ENCODE peak calls at places on chromosomes 11 and 22, in seven cellular contexts. M is GM19239, P is nephron progenitor cell, R is NCI-H1105, J is hypothalamus, O is heart left ventricle, K is IMR-90. N is an unnamed sample.

GRCh38 chr22:35728639-35729308 is 11.1 kb downstream of the APOL5 start:
- DNase-seq in M (no peak), P (no peak), R (peak), J (no peak), O (no peak), K (no peak), N (no peak)

GRCh38 chr22:30424471-30425326 is 869 bp upstream of the MTFP1 start:
- DNase-seq in M (no peak), P (no peak), R (no peak), J (no peak), O (no peak), K (peak), N (no peak)

GRCh38 chr11:29962243-29962642 is 54.6 kb downstream of the KCNA4 start:
- DNase-seq in M (no peak), P (peak), R (no peak), J (no peak), O (no peak), K (no peak), N (no peak)

GRCh38 chr11:67276821-67277230 is 10.6 kb downstream of the GRK2 start:
- DNase-seq in M (no peak), P (peak), R (no peak), J (no peak), O (peak), K (peak), N (peak)

GRCh38 chr11:20000393-20001134 is 159.7 kb downstream of the DBX1 start:
- DNase-seq in M (no peak), P (peak), R (no peak), J (no peak), O (peak), K (no peak), N (no peak)

GRCh38 chr11:126914941-126915340 is 85.6 kb downstream of the KIRREL3 start:
- DNase-seq in M (no peak), P (no peak), R (no peak), J (no peak), O (no peak), K (peak), N (peak)

GRCh38 chr11:123211134-123211879 is 16.3 kb upstream of the CLMP start:
- DNase-seq in M (no peak), P (no peak), R (no peak), J (no peak), O (no peak), K (no peak), N (no peak)

GRCh38 chr22:29117799-29118477 is 45.1 kb downstream of the KREMEN1 start:
- DNase-seq in M (no peak), P (no peak), R (no peak), J (no peak), O (no peak), K (peak), N (no peak)

GRCh38 chr11:31254411-31254810 is 115.1 kb downstream of the DCDC1 start:
- DNase-seq in M (no peak), P (no peak), R (no peak), J (no peak), O (no peak), K (no peak), N (no peak)

GRCh38 chr11:135036488-135037297 is 624.7 kb upstream of the B3GAT1 start:
- DNase-seq in M (no peak), P (no peak), R (peak), J (no peak), O (no peak), K (no peak), N (no peak)

GRCh38 chr11:10118830-10119229 is 175.2 kb downstream of the SBF2 start:
- DNase-seq in M (no peak), P (no peak), R (no peak), J (no peak), O (no peak), K (no peak), N (no peak)

GRCh38 chr11:112977620-112978212 is 16.5 kb downstream of the NCAM1 start:
- DNase-seq in M (no peak), P (no peak), R (no peak), J (peak), O (no peak), K (peak), N (peak)

GRCh38 chr22:25067851-25068421 is 115.4 kb downstream of the KIAA1671 start:
- DNase-seq in M (no peak), P (no peak), R (no peak), J (peak), O (no peak), K (no peak), N (no peak)